ENCODE peak calls at places on chromosomes 13 and 19, in eight cellular contexts. T is activated T-cell treated with anti-CD3 and anti-CD28 coated beads for 1 hour; Z is stimulated activated CD8-positive, alpha-beta memory T cell treated with anti-CD3 and anti-CD28 coated beads, Interleukin-7, amount 100 ng/mL, for 1 hour; A is EL; R is AG08396; Y is ELF-1; V is Kasumi-1; D is skeletal muscle cell. H is an unnamed sample.
A peak's percentile ranks its signal among the peaks of the same experiment; 100 is the strongest.

GRCh38 chr19:49800771-49801170 is 12.3 kb downstream of the FUZ start:
- DNase-seq in Y (no peak), A (no peak), R (no peak), Z (no peak), T (no peak), D (no peak), V (no peak), H (no peak)

GRCh38 chr13:101893021-101893420 is 440.5 kb downstream of the ITGBL1 start:
- DNase-seq in V (no peak), T (no peak), A (no peak), Y (no peak), Z (no peak), R (no peak), D (no peak), H (no peak)

GRCh38 chr13:33015791-33016323 is 366 bp upstream of the KL start:
- DNase-seq in T (no peak), Y (peak; percentile 25), V (no peak), R (no peak), Z (no peak), D (no peak), A (no peak), H (peak; percentile 25)

GRCh38 chr19:52331757-52332156 is 4.3 kb upstream of the ZNF610 start:
- DNase-seq in A (no peak), Z (no peak), T (no peak), R (no peak), D (no peak), V (no peak), Y (no peak), H (no peak)

GRCh38 chr13:45336025-45336800 is 4.8 kb downstream of the TPT1 start:
- DNase-seq in D (no peak), Y (no peak), V (no peak), A (peak; percentile 18), Z (no peak), T (no peak), R (no peak), H (no peak)

GRCh38 chr13:85896516-85897450 is 97.6 kb upstream of the SLITRK6 start:
- DNase-seq in V (peak; percentile 14), Z (no peak), R (no peak), D (no peak), Y (peak; percentile 3), T (no peak), A (no peak), H (peak; percentile 30)

GRCh38 chr19:49858591-49858985 is 7.6 kb downstream of the PTOV1 start:
- DNase-seq in T (no peak), V (no peak), D (no peak), Y (no peak), A (peak; percentile 38), Z (no peak), R (no peak), H (no peak)

GRCh38 chr13:89550842-89551422 is 1796.6 kb upstream of the MIR17HG start:
- DNase-seq in D (no peak), R (no peak), A (no peak), V (no peak), Y (no peak), Z (no peak), T (no peak), H (no peak)

GRCh38 chr13:106721599-106721998 is 153.7 kb upstream of the ARGLU1 start:
- DNase-seq in V (no peak), Y (no peak), D (no peak), A (no peak), T (no peak), Z (no peak), R (no peak), H (no peak)

GRCh38 chr19:35142531-35143230 is 374 bp upstream of the FXYD7 start:
- DNase-seq in Z (peak; percentile 46), Y (peak; percentile 62), T (peak; percentile 76), A (peak; percentile 42), D (no peak), V (peak; percentile 56), R (peak; percentile 68), H (peak; percentile 63)

GRCh38 chr13:97474581-97474980 is 40.6 kb downstream of the RAP2A start:
- DNase-seq in A (no peak), Z (no peak), V (no peak), Y (no peak), T (no peak), D (no peak), R (peak; percentile 6), H (no peak)

GRCh38 chr19:3543150-3544053 is 4.4 kb downstream of the TEKTIP1 start:
- DNase-seq in A (no peak), Z (no peak), V (no peak), Y (no peak), R (no peak), T (no peak), D (no peak), H (no peak)

GRCh38 chr13:113291997-113292862 is 4.8 kb upstream of the LAMP1 start:
- DNase-seq in T (peak; percentile 5), D (no peak), Z (no peak), V (no peak), R (peak; percentile 45), Y (peak; percentile 32), A (peak; percentile 25), H (peak; percentile 15)

GRCh38 chr13:36131215-36131930 is at the start of gene DCLK1:
- DNase-seq in V (no peak), T (no peak), A (peak; percentile 26), Y (peak; percentile 74), D (peak; percentile 36), R (no peak), Z (no peak), H (peak; percentile 41)

GRCh38 chr13:76754414-76754813 is 131.8 kb downstream of the KCTD12 start:
- DNase-seq in D (peak; percentile 41), R (no peak), Y (no peak), Z (no peak), A (no peak), T (no peak), V (no peak), H (no peak)

H was measured in HEK293T.